ENCODE peak calls at places on chromosomes 11 and 22, in seven cellular contexts. T is astrocyte of the spinal cord, Q is thoracic aorta, V is RWPE1, P is gastrocnemius medialis, R is AG04450, Y is transverse colon. X is an unnamed sample.

GRCh38 chr11:70643642-70644041 is 245.3 kb downstream of the CTTN start:
- DNase-seq in Y (no peak), R (no peak), T (no peak), V (no peak), Q (no peak), P (no peak), X (no peak)

GRCh38 chr11:77232242-77232641 is 69.2 kb downstream of the GDPD4 start:
- DNase-seq in V (no peak), T (no peak), R (no peak), P (no peak), Q (no peak), Y (no peak), X (no peak)

GRCh38 chr11:132563050-132563449 is 969.3 kb downstream of the OPCML start:
- DNase-seq in P (no peak), R (no peak), V (no peak), Q (no peak), T (no peak), Y (no peak), X (no peak)

GRCh38 chr11:9982127-9982795 is 311.8 kb downstream of the SBF2 start:
- DNase-seq in Q (no peak), T (peak), R (no peak), P (no peak), V (peak), Y (no peak), X (no peak)

GRCh38 chr22:24836282-24836681 is 30.3 kb downstream of the SGSM1 start:
- DNase-seq in V (no peak), Y (no peak), R (no peak), Q (no peak), P (no peak), T (no peak), X (no peak)

GRCh38 chr11:74989269-74989655 is 529 bp downstream of the NEU3 start:
- DNase-seq in V (no peak), Y (no peak), T (peak), R (no peak), Q (no peak), P (no peak), X (no peak)

GRCh38 chr11:118996926-118997626 is 862 bp upstream of the CENATAC start:
- DNase-seq in Q (no peak), Y (no peak), P (no peak), V (no peak), T (peak), R (no peak), X (no peak)

GRCh38 chr11:119772581-119772980 is 43.6 kb upstream of the NECTIN1 start:
- DNase-seq in T (no peak), P (no peak), Y (no peak), Q (no peak), R (no peak), V (no peak), X (no peak)

GRCh38 chr11:37087650-37088572 is 489.9 kb upstream of the RAG2 start:
- DNase-seq in R (no peak), T (no peak), V (no peak), P (no peak), Q (no peak), Y (no peak), X (no peak)

GRCh38 chr11:122601131-122602125 is 54.1 kb upstream of the UBASH3B start:
- DNase-seq in P (no peak), Y (no peak), Q (no peak), V (peak), T (peak), R (no peak), X (no peak)

GRCh38 chr11:34988294-34989255 is 72.2 kb downstream of the PDHX start:
- DNase-seq in V (no peak), Q (no peak), T (peak), P (no peak), R (no peak), Y (no peak), X (no peak)

GRCh38 chr11:12496181-12497025 is 119.0 kb downstream of the PARVA start:
- DNase-seq in R (no peak), T (no peak), Y (no peak), P (no peak), Q (no peak), V (no peak), X (no peak)

GRCh38 chr11:64385953-64386704 is 27.2 kb downstream of the RPS6KA4 start:
- DNase-seq in P (no peak), R (no peak), T (peak), Q (no peak), V (no peak), Y (no peak), X (no peak)

GRCh38 chr22:47837703-47838102 is 1075.3 kb downstream of the TBC1D22A start:
- DNase-seq in P (no peak), Y (no peak), V (no peak), T (no peak), Q (no peak), R (no peak), X (no peak)

GRCh38 chr11:38530226-38530625 is 1932.2 kb upstream of the RAG2 start:
- DNase-seq in R (no peak), Y (no peak), P (no peak), Q (no peak), T (no peak), V (no peak), X (no peak)

GRCh38 chr22:44615146-44615545 is 86.9 kb upstream of the PRR5 start:
- DNase-seq in Y (no peak), V (no peak), R (no peak), Q (no peak), P (no peak), T (no peak), X (no peak)

GRCh38 chr11:57460756-57461749 is 725 bp downstream of the RTN4RL2 start:
- DNase-seq in V (no peak), P (no peak), Q (no peak), Y (no peak), R (no peak), T (no peak), X (peak)

GRCh38 chr11:112719736-112720525 is 241.3 kb upstream of the NCAM1 start:
- DNase-seq in P (no peak), V (no peak), T (no peak), R (no peak), Q (no peak), Y (no peak), X (no peak)

GRCh38 chr11:86021390-86021789 is 47.5 kb downstream of the PICALM start:
- DNase-seq in R (no peak), Y (no peak), Q (no peak), T (no peak), V (no peak), P (no peak), X (no peak)

GRCh38 chr22:19691721-19692341 is 22.5 kb upstream of the SEPTIN5 start:
- DNase-seq in R (peak), V (peak), Y (no peak), P (no peak), T (peak), Q (no peak), X (no peak)

GRCh38 chr22:40609216-40609615 is 27.3 kb downstream of the MRTFA start:
- DNase-seq in P (no peak), V (no peak), T (no peak), R (no peak), Y (no peak), Q (no peak), X (no peak)

GRCh38 chr11:128406365-128406706 is 181.0 kb downstream of the ETS1 start:
- DNase-seq in V (no peak), R (no peak), Q (no peak), T (peak), Y (no peak), P (no peak), X (no peak)

GRCh38 chr22:25726241-25726640 is 15.7 kb upstream of the MYO18B start:
- DNase-seq in P (no peak), R (no peak), V (no peak), Y (no peak), Q (no peak), T (no peak), X (no peak)

GRCh38 chr11:127640822-127641485 is 640.4 kb upstream of the KIRREL3 start:
- DNase-seq in V (peak), T (peak), R (no peak), Q (no peak), Y (no peak), P (no peak), X (no peak)

GRCh38 chr22:48250937-48251530 is 1488.6 kb downstream of the TBC1D22A start:
- DNase-seq in R (no peak), P (no peak), Y (no peak), V (no peak), Q (no peak), T (no peak), X (no peak)

GRCh38 chr11:16945671-16946469 is 68.3 kb downstream of the PLEKHA7 start:
- DNase-seq in Q (no peak), T (peak), Y (peak), R (no peak), V (peak), P (peak), X (peak)

GRCh38 chr22:32329202-32329645 is 28.4 kb upstream of the RFPL3 start:
- DNase-seq in V (no peak), R (no peak), P (no peak), Q (no peak), T (no peak), Y (no peak), X (no peak)

GRCh38 chr11:95306816-95307215 is 75.8 kb upstream of the SESN3 start:
- DNase-seq in P (no peak), Q (no peak), R (no peak), V (no peak), T (no peak), Y (no peak), X (no peak)

GRCh38 chr11:9203715-9204311 is 61.3 kb downstream of the DENND5A start:
- DNase-seq in P (no peak), T (no peak), Q (no peak), R (no peak), V (no peak), Y (no peak), X (no peak)

DNA sequence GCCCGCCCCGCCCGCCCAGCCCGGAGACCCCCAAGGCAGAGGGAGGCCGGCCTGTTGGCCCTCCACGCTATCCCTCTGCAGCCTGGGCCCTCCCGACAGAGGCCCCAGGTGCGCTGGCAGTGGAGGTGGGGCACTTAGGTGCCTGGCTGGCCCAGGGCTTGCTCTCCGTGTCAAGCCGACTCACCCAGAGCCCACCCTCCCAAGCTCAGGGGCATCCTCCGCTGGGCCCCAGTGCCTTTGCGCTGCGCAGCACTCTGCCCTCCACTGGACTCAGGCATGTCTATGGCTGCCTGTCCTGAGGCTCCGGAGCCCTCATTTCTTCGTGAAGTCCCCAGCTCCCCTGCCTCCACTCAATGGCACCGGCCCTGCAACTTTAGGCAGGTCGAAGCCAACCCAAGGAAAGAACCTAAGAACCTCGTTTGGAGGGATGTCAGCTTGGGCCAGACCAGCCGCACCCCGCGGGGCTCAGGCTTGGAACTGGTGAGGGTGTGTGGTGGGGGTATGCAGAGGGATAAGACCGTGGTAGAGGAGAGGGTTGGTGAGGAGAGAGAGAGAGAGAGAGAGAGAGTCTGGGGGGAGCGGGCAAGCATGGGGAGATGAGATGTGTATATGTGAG is 6.1 kb downstream of the SMIM45 start:
- DNase-seq in Q (no peak), T (no peak), R (no peak), P (no peak), V (no peak), Y (no peak), X (no peak)
- TF ChIP-seq CTCF in Q (no peak), T (no peak), R (no peak), P (no peak), V (peak), Y (no peak), X (peak)

GRCh38 chr11:134376150-134376921 is 35.7 kb downstream of the B3GAT1 start:
- DNase-seq in Y (no peak), R (no peak), V (no peak), P (no peak), Q (no peak), T (no peak), X (peak)

GRCh38 chr11:134373591-134374052 is 38.4 kb downstream of the B3GAT1 start:
- DNase-seq in T (no peak), V (no peak), R (no peak), P (no peak), Y (no peak), Q (no peak), X (peak)

GRCh38 chr11:134372961-134373360 is 39.1 kb downstream of the B3GAT1 start:
- DNase-seq in R (no peak), P (no peak), Y (no peak), V (no peak), T (no peak), Q (no peak), X (peak)

GRCh38 chr11:134374171-134374570 is 37.9 kb downstream of the B3GAT1 start:
- DNase-seq in R (no peak), P (no peak), V (no peak), T (no peak), Y (no peak), Q (no peak), X (peak)

DNA sequence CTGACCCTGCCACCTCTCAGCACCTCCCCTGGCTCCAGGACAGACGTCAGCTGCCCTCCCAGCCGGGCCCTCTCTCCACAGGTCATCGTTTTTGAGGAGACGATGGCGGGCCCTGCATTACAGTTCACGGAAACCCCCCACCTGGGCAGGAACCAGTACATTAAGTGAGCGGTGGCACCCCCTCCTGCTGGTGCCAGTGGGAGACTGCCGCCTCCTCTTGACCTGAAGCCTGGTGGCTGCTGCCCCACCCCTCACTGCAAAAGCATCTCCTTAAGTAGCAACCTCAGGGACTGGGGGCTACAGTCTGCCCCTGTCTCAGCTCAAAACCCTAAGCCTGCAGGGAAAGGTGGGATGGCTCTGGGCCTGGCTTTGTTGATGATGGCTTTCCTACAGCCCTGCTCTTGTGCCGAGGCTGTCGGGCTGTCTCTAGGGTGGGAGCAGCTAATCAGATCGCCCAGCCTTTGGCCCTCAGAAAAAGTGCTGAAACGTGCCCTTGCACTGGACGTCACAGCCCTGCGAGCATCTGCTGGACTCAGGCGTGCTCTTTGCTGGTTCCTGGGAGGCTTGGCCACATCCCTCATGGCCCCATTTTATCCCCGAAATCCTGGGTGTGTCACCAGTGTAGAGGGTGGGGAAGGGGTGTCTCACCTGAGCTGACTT is 37.0 kb downstream of the B3GAT1 start:
- DNase-seq in P (no peak), V (no peak), R (no peak), T (no peak), Y (no peak), Q (no peak), X (peak)
- TF ChIP-seq CTCF in P (no peak), V (no peak), R (no peak), T (no peak), Y (no peak), Q (no peak), X (no peak)

GRCh38 chr11:130388607-130389205 is 39.7 kb downstream of the ADAMTS8 start:
- DNase-seq in T (no peak), R (no peak), Q (no peak), V (no peak), Y (no peak), P (no peak), X (no peak)

GRCh38 chr11:130389315-130389935 is 39.0 kb downstream of the ADAMTS8 start:
- DNase-seq in Y (peak), P (no peak), T (no peak), V (no peak), R (no peak), Q (no peak), X (no peak)

GRCh38 chr11:130391692-130392091 is 36.7 kb downstream of the ADAMTS8 start:
- DNase-seq in P (no peak), T (no peak), Q (no peak), R (no peak), V (no peak), Y (no peak), X (no peak)

DNA sequence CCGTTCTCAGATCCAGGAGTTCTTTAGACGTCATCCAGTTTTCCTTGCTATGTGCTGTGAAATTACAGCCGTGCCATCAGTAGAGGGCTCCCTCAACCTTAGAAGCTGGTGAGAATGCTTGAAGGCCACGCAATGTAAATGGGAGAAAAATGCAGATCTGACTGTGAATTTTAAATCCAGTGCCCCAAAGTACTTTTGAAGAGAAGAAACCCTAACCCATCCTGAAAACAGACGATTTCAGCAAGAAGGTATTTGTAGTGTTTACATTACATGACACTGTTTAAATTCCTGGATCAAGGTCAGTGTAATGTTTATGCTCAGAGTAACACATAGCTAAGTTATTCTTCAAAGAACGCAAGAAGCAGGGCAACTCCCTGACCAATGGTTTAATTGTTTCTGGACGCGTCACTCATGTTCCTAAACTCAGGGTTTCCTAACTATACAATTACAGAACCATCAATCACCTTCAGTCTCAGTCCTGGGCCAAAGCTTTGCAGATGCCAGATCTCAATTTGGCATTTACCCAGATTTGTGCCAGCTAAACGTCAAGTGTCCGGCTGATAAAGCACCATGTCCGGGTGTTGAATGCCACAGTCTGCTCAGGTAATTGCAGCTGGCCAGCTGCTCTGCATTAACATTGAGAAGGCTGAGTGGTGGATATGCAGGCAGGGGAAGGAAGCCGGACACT is 38.2 kb downstream of the ADAMTS8 start:
- DNase-seq in Q (no peak), P (no peak), Y (no peak), R (peak), T (peak), V (peak), X (no peak)
- TF ChIP-seq CTCF in Q (peak), P (no peak), Y (no peak), R (peak), T (peak), V (no peak), X (no peak)

DNA sequence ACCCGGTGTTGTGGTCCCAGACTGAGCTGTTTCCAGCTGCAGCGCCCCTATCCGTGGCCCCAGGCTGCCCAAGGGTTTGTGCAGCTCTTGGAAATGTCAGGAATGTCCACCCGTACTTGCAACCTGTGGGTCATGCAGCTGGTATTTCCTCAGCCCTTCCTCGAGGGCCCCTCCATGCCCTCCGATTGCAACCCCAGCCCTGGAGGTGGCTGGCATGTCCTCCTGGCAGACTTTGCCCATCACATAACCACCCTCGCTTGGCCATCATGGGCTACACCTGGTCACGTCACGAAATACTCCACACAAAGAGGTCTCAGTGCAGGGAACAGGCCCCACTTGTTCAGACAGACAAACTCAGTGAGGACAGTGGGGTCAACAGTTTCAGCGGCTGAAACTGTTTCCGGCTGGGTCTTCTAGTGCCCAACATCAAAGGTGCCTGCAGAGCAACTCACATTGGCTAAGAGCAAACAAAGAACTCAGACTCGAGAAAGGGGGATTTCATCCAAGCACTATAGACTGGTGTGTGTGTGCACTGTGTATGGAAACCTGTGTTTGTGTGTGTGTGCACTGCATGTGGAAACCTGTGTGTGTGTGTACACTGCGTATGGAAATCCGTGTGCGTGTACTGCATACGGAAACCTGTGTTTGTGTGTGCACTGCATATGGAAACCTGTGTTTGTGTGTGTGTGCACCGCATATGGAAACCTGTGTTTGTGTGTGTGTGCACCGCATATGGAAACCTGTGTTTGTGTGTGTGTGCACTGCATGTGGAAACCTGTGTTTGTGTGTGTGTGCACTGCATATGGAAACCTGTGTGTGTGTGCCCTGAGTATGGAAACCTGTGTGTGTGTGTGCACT is 72.8 kb upstream of the CCND1 start:
- DNase-seq in Q (no peak), V (no peak), R (no peak), Y (no peak), T (no peak), P (no peak), X (no peak)
- TF ChIP-seq CTCF in Q (no peak), V (no peak), R (no peak), Y (no peak), T (no peak), P (no peak), X (no peak)

X was measured in glutamatergic neuron.